ENCODE peak calls at places on chromosomes 1 and 21, in eight cellular contexts. J, R, O, L, A, W, E and V are unnamed samples.

GRCh38 chr1:235160395-235160964 is 570 bp downstream of the RBM34 start:
- DNase-seq in E (no peak), J (no peak), A (no peak), L (no peak), R (peak), O (no peak), W (no peak), V (no peak)

GRCh38 chr1:97392701-97393100 is 528.1 kb downstream of the DPYD start:
- DNase-seq in O (no peak), A (no peak), R (peak), E (no peak), J (no peak), L (no peak), W (no peak), V (no peak)

GRCh38 chr1:110914676-110915075 is 41.7 kb downstream of the CD53 start:
- DNase-seq in J (no peak), E (no peak), A (no peak), R (no peak), O (no peak), L (no peak), W (no peak), V (no peak)

GRCh38 chr1:1021010-1021845 is 1.3 kb downstream of the AGRN start:
- DNase-seq in A (peak), R (peak), O (no peak), L (peak), J (peak), E (no peak), W (peak), V (no peak)

GRCh38 chr1:156923565-156924477 is 3.4 kb downstream of the LRRC71 start:
- DNase-seq in O (no peak), A (peak), E (no peak), L (no peak), W (peak), J (no peak), R (no peak), V (no peak)

GRCh38 chr1:217274927-217275616 is 355.8 kb downstream of the GPATCH2 start:
- DNase-seq in R (peak), J (no peak), L (no peak), A (no peak), W (no peak), E (no peak), O (no peak), V (no peak)

GRCh38 chr1:56915960-56916359 is 49.9 kb downstream of the C8B start:
- DNase-seq in W (no peak), O (no peak), L (peak), A (peak), E (no peak), J (peak), R (no peak), V (no peak)

GRCh38 chr1:198771562-198772153 is 132.8 kb downstream of the PTPRC start:
- DNase-seq in E (peak), W (peak), L (no peak), J (no peak), A (no peak), O (no peak), R (peak), V (no peak)

GRCh38 chr1:221371671-221372070 is 370.2 kb downstream of the DUSP10 start:
- DNase-seq in R (no peak), W (no peak), J (no peak), L (no peak), A (no peak), O (no peak), E (no peak), V (no peak)

GRCh38 chr1:240652554-240652953 is 40.6 kb upstream of the GREM2 start:
- DNase-seq in A (no peak), J (no peak), R (no peak), L (no peak), O (peak), E (no peak), W (no peak), V (no peak)

GRCh38 chr21:44899768-44900558 is 20.7 kb downstream of the ITGB2 start:
- DNase-seq in E (no peak), W (no peak), A (peak), O (no peak), R (no peak), L (no peak), J (peak), V (no peak)

GRCh38 chr1:101357444-101357986 is 120.7 kb downstream of the S1PR1 start:
- DNase-seq in R (peak), W (peak), A (no peak), J (no peak), O (no peak), E (peak), L (peak), V (no peak)

GRCh38 chr1:152899027-152899426 is 9.3 kb upstream of the IVL start:
- DNase-seq in O (no peak), J (no peak), E (no peak), R (no peak), L (no peak), A (no peak), W (no peak), V (no peak)

GRCh38 chr1:107479865-107480264 is 339.0 kb downstream of the NTNG1 start:
- DNase-seq in A (no peak), E (no peak), W (no peak), R (no peak), O (no peak), L (no peak), J (no peak), V (no peak)

GRCh38 chr1:178055093-178055492 is 38.8 kb upstream of the RASAL2 start:
- DNase-seq in L (peak), O (no peak), A (no peak), J (peak), E (peak), W (peak), R (peak), V (no peak)

GRCh38 chr1:40625076-40625475 is 40.4 kb downstream of the RIMS3 start:
- DNase-seq in O (peak), W (no peak), J (no peak), E (no peak), A (no peak), R (peak), L (peak), V (no peak)

GRCh38 chr1:47978486-47978885 is 18.7 kb downstream of the TRABD2B start:
- DNase-seq in R (no peak), O (no peak), E (no peak), A (no peak), L (no peak), J (no peak), W (no peak), V (no peak)

GRCh38 chr1:214318956-214319355 is 38.0 kb downstream of the SMYD2 start:
- DNase-seq in J (no peak), R (no peak), O (no peak), L (no peak), E (no peak), A (no peak), W (no peak), V (no peak)

GRCh38 chr1:39508857-39509305 is 17.4 kb downstream of the BMP8A start:
- DNase-seq in A (peak), W (no peak), O (no peak), E (no peak), R (peak), J (no peak), L (no peak), V (no peak)

GRCh38 chr1:199758626-199759255 is 268.8 kb upstream of the NR5A2 start:
- DNase-seq in A (no peak), E (peak), O (no peak), L (no peak), J (no peak), W (no peak), R (peak), V (no peak)

GRCh38 chr21:45973475-45974072 is 8.0 kb upstream of the COL6A1 start:
- DNase-seq in J (peak), R (peak), W (peak), L (peak), E (peak), O (peak), A (peak), V (peak)

GRCh38 chr1:156625436-156626078 is 6.3 kb downstream of the HAPLN2 start:
- DNase-seq in R (peak), E (no peak), A (peak), L (peak), W (peak), O (no peak), J (peak), V (no peak)

GRCh38 chr1:91596474-91596873 is 95.8 kb downstream of the CDC7 start:
- DNase-seq in O (no peak), E (no peak), J (no peak), L (no peak), A (no peak), R (peak), W (peak), V (no peak)

GRCh38 chr1:190619724-190620123 is 142.1 kb upstream of the BRINP3 start:
- DNase-seq in O (no peak), E (no peak), A (no peak), J (no peak), L (no peak), W (no peak), R (no peak), V (no peak)

GRCh38 chr1:230423261-230423660 is 2.9 kb downstream of the PGBD5 start:
- DNase-seq in R (no peak), E (no peak), L (no peak), W (no peak), J (no peak), A (no peak), O (no peak), V (no peak)
- H3K4me3 ChIP-seq in R (no peak), E (no peak), L (no peak), W (no peak), J (no peak), A (no peak), O (no peak), V (no peak)

DNA sequence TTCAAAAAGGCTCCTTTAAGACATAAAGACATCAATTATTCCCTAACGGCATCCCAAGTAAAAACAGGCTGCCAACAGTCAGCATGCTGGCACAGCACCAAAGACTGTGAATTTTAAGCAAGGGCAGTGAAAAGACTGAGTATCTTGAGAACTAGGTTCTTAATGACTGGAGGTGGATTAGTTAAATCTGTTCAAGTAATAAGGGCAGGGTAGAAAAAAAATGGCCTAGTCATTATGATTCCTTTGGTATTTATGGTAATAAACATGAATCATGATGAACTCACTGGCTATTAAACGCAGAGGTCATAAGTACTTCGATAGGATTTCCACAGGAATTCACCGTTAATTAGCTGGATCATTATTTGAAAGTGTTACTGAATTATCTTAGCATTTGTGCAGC is 75.1 kb downstream of the KIFAP3 start:
- DNase-seq in O (no peak), J (no peak), R (peak), L (no peak), A (no peak), W (no peak), E (no peak), V (no peak)
- H3K27ac ChIP-seq in O (no peak), J (no peak), R (no peak), L (no peak), A (no peak), W (no peak), E (no peak), V (no peak)

GRCh38 chr1:202154766-202155477 is 5.5 kb downstream of the PTPN7 start:
- DNase-seq in W (peak), R (peak), E (peak), J (peak), O (no peak), A (no peak), L (peak), V (no peak)
- TF ChIP-seq CTCF in W (peak), R (peak), E (peak), J (peak), O (peak), A (peak), L (peak), V (no peak)

GRCh38 chr1:98661544-98662353 is at the start of gene SNX7:
- DNase-seq in J (peak), A (peak), O (peak), R (peak), W (peak), E (peak), L (peak), V (peak)
- H3K4me3 ChIP-seq in J (peak), A (peak), O (peak), R (peak), W (no peak), E (peak), L (peak), V (peak)

GRCh38 chr1:30381671-30382365 is 341.6 kb downstream of the MATN1 start:
- DNase-seq in J (no peak), A (peak), E (no peak), O (peak), W (no peak), L (no peak), R (no peak), V (no peak)
- H3K27ac ChIP-seq in J (no peak), A (no peak), E (no peak), O (no peak), W (no peak), L (no peak), R (no peak), V (no peak)